ENCODE peak calls at places on chromosomes 12 and 14, in seven cellular contexts. E, L, T, D, J, A and R are unnamed samples.

GRCh38 chr14:93464271-93464670 is 33.5 kb downstream of the UNC79 start:
- DNase-seq in E (no peak), L (no peak), T (no peak), D (no peak), J (no peak), A (no peak), R (no peak)

GRCh38 chr14:55301722-55302121 is 30.5 kb downstream of the FBXO34 start:
- DNase-seq in E (no peak), L (peak; percentile 18), T (peak; percentile 64), D (no peak), J (peak; percentile 67), A (no peak), R (no peak)

GRCh38 chr12:22100952-22101748 is 55.1 kb downstream of the CMAS start:
- DNase-seq in E (peak; percentile 34), L (peak; percentile 74), T (peak; percentile 46), D (peak; percentile 30), J (peak; percentile 70), A (peak; percentile 48), R (peak; percentile 56)

GRCh38 chr14:26917086-26917485 is 319.3 kb upstream of the NOVA1 start:
- DNase-seq in E (no peak), L (no peak), T (peak; percentile 45), D (peak; percentile 1), J (no peak), A (no peak), R (peak; percentile 10)

GRCh38 chr12:66693901-66694513 is 15.1 kb upstream of the GRIP1 start:
- DNase-seq in E (peak; percentile 10), L (peak; percentile 81), T (peak; percentile 89), D (peak; percentile 94), J (peak; percentile 63), A (no peak), R (peak; percentile 59)

GRCh38 chr12:121804417-121805111 is 755 bp downstream of the SETD1B start:
- DNase-seq in E (peak; percentile 40), L (peak; percentile 57), T (peak; percentile 22), D (peak; percentile 57), J (no peak), A (peak; percentile 61), R (no peak)

GRCh38 chr12:26122681-26123481 is 2.0 kb downstream of the BHLHE41 start:
- DNase-seq in E (peak; percentile 66), L (peak; percentile 39), T (peak; percentile 74), D (no peak), J (peak; percentile 74), A (peak; percentile 80), R (no peak)

GRCh38 chr14:79693935-79694334 is 517.4 kb downstream of the DIO2 start:
- DNase-seq in E (no peak), L (no peak), T (no peak), D (no peak), J (no peak), A (no peak), R (no peak)

GRCh38 chr12:59603735-59604134 is 7.9 kb downstream of the SLC16A7 start:
- DNase-seq in E (no peak), L (no peak), T (no peak), D (no peak), J (no peak), A (no peak), R (no peak)

GRCh38 chr12:104846056-104846762 is 111.9 kb downstream of the SLC41A2 start:
- DNase-seq in E (no peak), L (no peak), T (no peak), D (no peak), J (peak; percentile 16), A (no peak), R (no peak)

GRCh38 chr12:109910969-109911348 is 10.9 kb downstream of the TCHP start:
- DNase-seq in E (no peak), L (peak; percentile 42), T (peak; percentile 64), D (peak; percentile 30), J (peak; percentile 32), A (no peak), R (no peak)

GRCh38 chr14:93347850-93348249 is 868 bp downstream of the COX8C start:
- DNase-seq in E (no peak), L (no peak), T (no peak), D (peak; percentile 18), J (no peak), A (no peak), R (peak; percentile 57)

GRCh38 chr12:79927772-79928474 is 7.0 kb downstream of the PPP1R12A start:
- DNase-seq in E (no peak), L (peak; percentile 81), T (no peak), D (peak; percentile 33), J (no peak), A (no peak), R (peak; percentile 91)

GRCh38 chr12:1978078-1978477 is 26.2 kb downstream of the DCP1B start:
- DNase-seq in E (no peak), L (no peak), T (no peak), D (no peak), J (no peak), A (no peak), R (no peak)

GRCh38 chr12:6205144-6205539 is 4.9 kb downstream of the CD9 start:
- DNase-seq in E (no peak), L (no peak), T (no peak), D (no peak), J (no peak), A (peak; percentile 83), R (no peak)

GRCh38 chr14:59185676-59186075 is 2.8 kb upstream of the DAAM1 start:
- DNase-seq in E (no peak), L (no peak), T (no peak), D (peak; percentile 19), J (no peak), A (no peak), R (no peak)

GRCh38 chr14:52150162-52150561 is 81.3 kb upstream of the NID2 start:
- DNase-seq in E (no peak), L (no peak), T (no peak), D (no peak), J (no peak), A (no peak), R (no peak)

GRCh38 chr14:96053600-96054381 is 14.6 kb downstream of the C14orf132 start:
- DNase-seq in E (no peak), L (no peak), T (peak; percentile 20), D (no peak), J (peak; percentile 98), A (peak; percentile 89), R (no peak)

GRCh38 chr12:5335059-5335458 is 96.8 kb upstream of the NTF3 start:
- DNase-seq in E (no peak), L (no peak), T (no peak), D (no peak), J (no peak), A (no peak), R (no peak)

GRCh38 chr12:98903875-98904274 is 258.8 kb downstream of the APAF1 start:
- DNase-seq in E (no peak), L (no peak), T (no peak), D (no peak), J (no peak), A (no peak), R (no peak)

DNA sequence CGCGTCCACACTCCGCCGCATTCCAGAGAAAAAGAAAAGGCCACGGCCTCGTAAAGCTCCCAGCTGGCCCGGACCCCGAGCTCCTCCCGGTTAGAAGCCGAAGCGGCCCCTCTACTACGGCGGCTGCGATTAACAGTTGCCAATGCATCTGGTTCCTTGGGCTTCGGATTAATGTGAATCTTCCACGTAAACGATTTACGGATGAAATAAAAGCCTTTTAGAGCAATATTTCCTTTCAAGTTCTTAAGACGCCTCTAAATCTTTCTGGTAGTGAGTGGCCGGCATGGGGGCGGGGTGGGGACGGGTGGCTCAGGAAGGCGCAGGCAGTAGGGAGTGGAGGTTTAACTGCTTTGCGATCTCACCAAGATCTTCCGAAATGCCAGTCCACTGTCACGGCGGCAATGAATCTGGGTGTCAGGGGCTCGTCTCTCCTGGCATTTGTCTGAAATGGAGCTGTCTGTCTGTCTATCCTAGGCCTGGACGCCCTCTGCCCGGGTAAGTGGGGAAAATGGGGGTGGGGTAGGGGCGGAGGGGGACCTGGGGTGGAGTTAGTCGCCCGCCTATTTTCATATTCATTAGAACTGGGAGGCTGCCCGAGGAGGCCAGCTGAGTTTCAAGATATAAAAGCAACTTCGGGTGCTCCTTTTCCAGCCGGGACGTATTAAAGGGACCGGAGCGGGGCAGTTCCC is 427 bp upstream of the ALX1 start:
- DNase-seq in E (no peak), L (no peak), T (no peak), D (no peak), J (peak; percentile 33), A (peak; percentile 30), R (no peak)
- H3K4me3 ChIP-seq in E (no peak overlapping the region), L (no peak overlapping the region), T (no peak overlapping the region), D (no peak overlapping the region), J (peak overlapping the region; percentile 68), A (no peak overlapping the region), R (no peak overlapping the region)

DNA sequence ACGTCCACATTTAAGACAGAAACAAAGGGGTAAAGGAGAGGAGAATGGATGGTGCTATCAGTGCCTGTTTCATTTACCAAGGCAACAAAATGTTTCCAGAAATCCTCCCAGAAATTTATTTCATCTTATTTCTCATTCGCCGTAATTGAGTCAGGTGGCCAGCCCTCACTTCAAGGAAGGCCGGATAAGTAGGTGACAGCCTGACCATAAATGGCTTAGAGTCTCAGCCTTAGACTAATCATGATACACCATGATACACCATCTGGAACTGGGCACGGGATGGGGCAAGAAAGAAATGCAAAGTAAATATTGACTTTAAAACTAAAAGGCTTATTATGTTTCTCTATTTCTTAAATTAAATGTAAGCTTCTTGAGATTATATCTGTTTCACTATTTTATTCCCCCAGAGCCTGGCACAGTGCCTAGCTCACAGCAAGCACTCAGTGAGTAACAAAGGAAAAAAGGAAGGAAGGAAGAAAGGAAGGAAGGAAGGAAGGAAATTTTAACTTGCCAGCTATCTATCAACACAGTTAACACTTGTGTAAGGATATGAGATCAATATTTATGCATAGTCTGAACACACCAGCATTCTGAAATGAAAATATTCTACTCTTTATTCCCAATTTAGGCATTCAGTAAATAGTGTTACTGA is 106.1 kb upstream of the FSCB start:
- DNase-seq in E (no peak), L (no peak), T (peak; percentile 36), D (no peak), J (no peak), A (no peak), R (no peak)
- H3K4me3 ChIP-seq in E (no peak overlapping the region), L (no peak overlapping the region), T (no peak overlapping the region), D (no peak overlapping the region), J (no peak overlapping the region), A (no peak overlapping the region), R (no peak overlapping the region)

GRCh38 chr12:57151741-57152407 is 4.5 kb upstream of the LRP1-AS start:
- DNase-seq in E (no peak), L (no peak), T (peak; percentile 81), D (no peak), J (peak; percentile 32), A (peak; percentile 86), R (no peak)
- H3K4me3 ChIP-seq in E (no peak overlapping the region), L (no peak overlapping the region), T (peak overlapping the region; percentile 23), D (no peak overlapping the region), J (no peak overlapping the region), A (no peak overlapping the region), R (no peak overlapping the region)

DNA sequence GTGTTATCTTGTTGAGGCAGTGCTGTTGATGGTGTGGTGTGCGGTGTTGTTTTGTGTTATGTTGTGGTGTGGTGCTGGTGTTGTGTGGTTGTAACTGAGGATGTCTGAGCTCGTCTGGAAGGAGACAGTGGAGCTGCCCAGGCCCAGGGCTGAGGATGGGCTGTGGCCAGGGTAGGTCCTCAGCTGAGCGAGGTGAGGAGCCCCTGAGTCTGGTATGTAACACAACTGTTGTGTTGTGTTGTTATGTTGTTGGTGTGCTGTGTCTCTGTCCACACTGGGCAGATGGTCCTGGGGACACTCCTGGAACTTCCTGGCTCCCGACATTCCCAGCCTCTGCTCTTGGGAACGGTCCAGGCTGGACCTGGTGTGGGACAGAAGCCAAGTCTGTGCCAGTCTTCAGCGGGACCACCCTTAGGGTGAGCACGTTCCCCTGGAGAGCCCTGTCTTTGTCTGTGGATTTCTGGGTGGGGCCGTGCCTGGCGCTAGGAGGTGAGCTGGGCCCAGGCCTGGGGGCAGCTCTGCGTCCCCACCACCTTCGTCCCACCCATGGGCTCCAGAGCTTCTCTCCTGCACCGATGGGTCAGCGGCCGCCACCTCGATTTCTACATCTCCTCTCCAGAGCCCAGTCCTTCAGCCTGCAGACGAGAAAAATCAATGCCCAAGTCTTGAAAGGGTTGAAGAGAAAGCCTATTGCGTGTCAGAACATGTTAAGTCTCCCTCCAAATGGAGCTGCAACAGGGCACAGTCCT is 27.4 kb upstream of the SFSWAP start:
- DNase-seq in E (no peak), L (no peak), T (no peak), D (no peak), J (no peak), A (peak; percentile 38), R (no peak)
- H3K4me3 ChIP-seq in E (no peak overlapping the region), L (no peak overlapping the region), T (no peak overlapping the region), D (no peak overlapping the region), J (no peak overlapping the region), A (no peak overlapping the region), R (no peak overlapping the region)